ENCODE peak calls at places on chromosomes 1 and 21, in eight cellular contexts. L, B, K, R, F, M, E and V are unnamed samples.

GRCh38 chr1:58895559-58896135 is 111.8 kb upstream of the JUN start:
- DNase-seq in L (no peak), R (no peak), B (no peak), E (no peak), M (no peak), F (no peak), K (no peak), V (no peak)

GRCh38 chr1:87226341-87226760 is 102.3 kb upstream of the LMO4 start:
- DNase-seq in M (no peak), K (no peak), R (no peak), F (no peak), L (no peak), E (no peak), B (peak), V (no peak)

GRCh38 chr1:110055493-110056283 is 14.8 kb downstream of the ALX3 start:
- DNase-seq in B (peak), F (no peak), E (no peak), K (no peak), M (no peak), L (no peak), R (no peak), V (no peak)

GRCh38 chr1:40782371-40782956 is 1.1 kb upstream of the KCNQ4 start:
- DNase-seq in F (no peak), R (no peak), K (no peak), L (no peak), E (no peak), M (no peak), B (no peak), V (no peak)

GRCh38 chr1:6360517-6360916 is 33.0 kb downstream of the ACOT7 start:
- DNase-seq in R (no peak), L (no peak), F (no peak), B (no peak), K (no peak), M (no peak), E (no peak), V (no peak)

GRCh38 chr21:41894922-41895557 is 15.9 kb upstream of the PRDM15 start:
- DNase-seq in K (no peak), B (peak), M (no peak), E (no peak), F (no peak), L (no peak), R (no peak), V (no peak)

GRCh38 chr1:188872376-188872775 is 1605.3 kb downstream of the BRINP3 start:
- DNase-seq in B (no peak), M (no peak), F (no peak), K (no peak), R (no peak), L (no peak), E (no peak), V (no peak)

GRCh38 chr1:3905266-3905952 is 5.3 kb upstream of the C1orf174 start:
- DNase-seq in M (no peak), L (no peak), K (no peak), E (no peak), B (no peak), F (no peak), R (no peak), V (no peak)

GRCh38 chr1:237181731-237182317 is 139.8 kb downstream of the RYR2 start:
- DNase-seq in F (no peak), R (no peak), E (no peak), B (peak), M (no peak), L (no peak), K (no peak), V (no peak)

GRCh38 chr1:205543351-205544305 is 39.2 kb downstream of the CDK18 start:
- DNase-seq in K (peak), M (no peak), L (no peak), E (no peak), B (peak), F (peak), R (peak), V (peak)

GRCh38 chr1:159492575-159493323 is 43.1 kb downstream of the OR10J5 start:
- DNase-seq in R (no peak), E (no peak), F (no peak), B (peak), L (no peak), M (no peak), K (no peak), V (no peak)

GRCh38 chr1:168720839-168721238 is 8.2 kb downstream of the DPT start:
- DNase-seq in M (no peak), L (no peak), B (no peak), K (no peak), R (no peak), E (no peak), F (no peak), V (no peak)